ENCODE peak calls at places on chromosomes 11 and 22, in nine cellular contexts. Z is epithelial cell of esophagus; K is cardiac muscle cell; E is AG10803; M is fibroblast of the aortic adventitia; N is RWPE2; R is retinal pigment epithelial cell; L is CD8-positive, alpha-beta T cell; G is AG09309. S is an unnamed sample.
A peak's percentile ranks its signal among the peaks of the same experiment; 100 is the strongest.

GRCh38 chr11:112555491-112556364 is 295.1 kb upstream of the PLET1 start:
- DNase-seq in Z (peak; percentile 38), K (peak; percentile 61), E (peak; percentile 27), M (peak; percentile 22), N (no peak), R (no peak), L (peak; percentile 58), G (no peak), S (no peak)

GRCh38 chr22:44158766-44159165 is 22.0 kb upstream of the PARVG start:
- DNase-seq in Z (no peak), K (no peak), E (no peak), M (no peak), N (no peak), R (no peak), L (no peak), G (no peak), S (no peak)

GRCh38 chr11:64817476-64817875 is 7.1 kb upstream of the MEN1 start:
- DNase-seq in Z (no peak), K (no peak), E (no peak), M (no peak), N (no peak), R (no peak), L (no peak), G (no peak), S (no peak)

GRCh38 chr11:5591613-5592012 is 4.8 kb upstream of the TRIM6 start:
- DNase-seq in Z (no peak), K (no peak), E (no peak), M (no peak), N (no peak), R (no peak), L (no peak), G (no peak), S (no peak)

GRCh38 chr11:115776916-115777315 is 272.7 kb upstream of the CADM1 start:
- DNase-seq in Z (no peak), K (no peak), E (no peak), M (no peak), N (no peak), R (no peak), L (no peak), G (no peak), S (no peak)

GRCh38 chr22:37198290-37199102 is 10.4 kb upstream of the C1QTNF6 start:
- DNase-seq in Z (peak; percentile 84), K (peak; percentile 79), E (peak; percentile 68), M (peak; percentile 70), N (peak; percentile 62), R (no peak), L (peak; percentile 89), G (no peak), S (no peak)

GRCh38 chr11:101555366-101555765 is 28.4 kb downstream of the TRPC6 start:
- DNase-seq in Z (no peak), K (no peak), E (peak; percentile 15), M (no peak), N (no peak), R (no peak), L (no peak), G (no peak), S (no peak)

GRCh38 chr22:28942801-28943500 is 59.6 kb downstream of the ZNRF3 start:
- DNase-seq in Z (no peak), K (no peak), E (no peak), M (no peak), N (no peak), R (no peak), L (no peak), G (no peak), S (no peak)

GRCh38 chr22:47036936-47037485 is 274.6 kb downstream of the TBC1D22A start:
- DNase-seq in Z (no peak), K (no peak), E (no peak), M (no peak), N (no peak), R (no peak), L (no peak), G (no peak), S (no peak)

GRCh38 chr11:13117344-13117743 is 108.2 kb downstream of the RASSF10 start:
- DNase-seq in Z (no peak), K (no peak), E (no peak), M (no peak), N (no peak), R (no peak), L (no peak), G (no peak), S (no peak)

GRCh38 chr11:69915501-69916250 is 96.5 kb upstream of the FGF3 start:
- DNase-seq in Z (peak; percentile 62), K (peak; percentile 77), E (peak; percentile 59), M (peak; percentile 72), N (peak; percentile 66), R (no peak), L (peak; percentile 7), G (no peak), S (no peak)

GRCh38 chr11:75654314-75654713 is 14.5 kb downstream of the MAP6 start:
- DNase-seq in Z (peak; percentile 78), K (no peak), E (peak; percentile 72), M (peak; percentile 45), N (no peak), R (no peak), L (no peak), G (peak; percentile 21), S (peak; percentile 47)

GRCh38 chr22:37710675-37711074 is 13.8 kb downstream of the TRIOBP start:
- DNase-seq in Z (peak; percentile 35), K (no peak), E (no peak), M (no peak), N (no peak), R (no peak), L (no peak), G (no peak), S (no peak)

GRCh38 chr22:23752090-23752691 is 1.3 kb upstream of the ZNF70 start:
- DNase-seq in Z (no peak), K (no peak), E (no peak), M (no peak), N (no peak), R (no peak), L (no peak), G (no peak), S (no peak)

GRCh38 chr11:6251990-6252473 is 7.6 kb upstream of the CCKBR start:
- DNase-seq in Z (no peak), K (peak; percentile 71), E (no peak), M (peak; percentile 49), N (no peak), R (no peak), L (no peak), G (no peak), S (no peak)

GRCh38 chr11:72103754-72104167 is 664 bp upstream of the LAMTOR1 start:
- DNase-seq in Z (no peak), K (no peak), E (no peak), M (no peak), N (no peak), R (no peak), L (no peak), G (no peak), S (no peak)
- H3K4me3 ChIP-seq in Z (peak overlapping the region; percentile 99), K (peak overlapping the region; percentile 17), E (peak overlapping the region; percentile 57), M (peak overlapping the region; percentile 53), N (peak overlapping the region; percentile 7), R (peak overlapping the region; percentile 2), L (peak overlapping the region; percentile 67), G (peak overlapping the region; percentile 23), S (peak overlapping the region; percentile 41)

GRCh38 chr22:48663297-48663696 is 1164.4 kb downstream of the BRD1 start:
- DNase-seq in Z (no peak), K (no peak), E (no peak), M (no peak), N (no peak), R (no peak), L (no peak), G (no peak), S (no peak)
- TF ChIP-seq CTCF in Z (peak; percentile 5), K (peak; percentile 10), E (peak; percentile 44), M (peak; percentile 19), N (no peak), R (peak; percentile 43), L (no peak), G (no peak), S (peak; percentile 21)

DNA sequence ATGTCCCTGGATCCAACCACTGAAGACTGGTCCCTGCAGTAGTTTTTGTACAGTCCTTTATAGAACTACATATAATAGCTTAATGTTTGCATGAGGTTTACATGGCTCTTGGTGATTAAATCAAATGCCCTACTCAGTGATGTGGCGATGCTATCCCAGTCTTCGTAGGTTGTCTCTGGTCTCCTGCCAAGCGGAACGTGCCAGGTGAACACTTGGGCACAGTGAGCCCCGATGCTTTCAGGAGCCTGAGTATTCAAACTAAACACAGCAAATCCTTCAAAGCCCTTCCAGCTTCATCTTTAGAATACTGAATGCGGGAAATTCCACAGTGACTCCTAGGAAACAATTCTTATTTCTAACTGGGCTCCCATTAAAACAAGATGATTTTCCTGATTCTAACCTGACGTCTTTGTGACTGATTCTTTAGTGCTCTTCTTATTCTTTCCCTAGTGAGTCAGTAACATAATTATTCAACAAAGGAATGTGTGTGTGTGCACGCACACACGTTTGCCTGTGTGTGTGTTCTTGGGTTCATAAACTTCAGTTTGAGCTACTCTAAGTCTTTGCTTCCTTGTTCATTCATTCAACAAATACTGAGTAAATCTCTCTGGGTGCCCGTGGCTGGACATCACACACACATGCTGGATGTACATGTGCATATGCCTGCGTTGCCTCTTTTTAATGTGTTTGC is 134.7 kb downstream of the WNT7B start:
- DNase-seq in Z (peak; percentile 44), K (peak; percentile 29), E (peak; percentile 71), M (peak; percentile 34), N (no peak), R (peak; percentile 27), L (no peak), G (peak; percentile 40), S (peak; percentile 44)
- H3K4me3 ChIP-seq in Z (no peak overlapping the region), K (no peak overlapping the region), E (no peak overlapping the region), M (no peak overlapping the region), N (no peak overlapping the region), R (no peak overlapping the region), L (no peak overlapping the region), G (no peak overlapping the region), S (no peak overlapping the region)

GRCh38 chr11:67251841-67252240 is 14.4 kb upstream of the GRK2 start:
- DNase-seq in Z (no peak), K (no peak), E (peak; percentile 58), M (no peak), N (no peak), R (no peak), L (no peak), G (no peak), S (no peak)

GRCh38 chr11:67254768-67255167 is 11.5 kb upstream of the GRK2 start:
- DNase-seq in Z (no peak), K (no peak), E (no peak), M (no peak), N (no peak), R (no peak), L (no peak), G (no peak), S (no peak)

GRCh38 chr11:67253872-67254624 is 12.2 kb upstream of the GRK2 start:
- DNase-seq in Z (peak; percentile 84), K (no peak), E (no peak), M (no peak), N (no peak), R (no peak), L (no peak), G (no peak), S (no peak)

GRCh38 chr11:67250059-67251043 is 15.9 kb upstream of the GRK2 start:
- DNase-seq in Z (no peak), K (no peak), E (no peak), M (no peak), N (no peak), R (no peak), L (no peak), G (no peak), S (no peak)

DNA sequence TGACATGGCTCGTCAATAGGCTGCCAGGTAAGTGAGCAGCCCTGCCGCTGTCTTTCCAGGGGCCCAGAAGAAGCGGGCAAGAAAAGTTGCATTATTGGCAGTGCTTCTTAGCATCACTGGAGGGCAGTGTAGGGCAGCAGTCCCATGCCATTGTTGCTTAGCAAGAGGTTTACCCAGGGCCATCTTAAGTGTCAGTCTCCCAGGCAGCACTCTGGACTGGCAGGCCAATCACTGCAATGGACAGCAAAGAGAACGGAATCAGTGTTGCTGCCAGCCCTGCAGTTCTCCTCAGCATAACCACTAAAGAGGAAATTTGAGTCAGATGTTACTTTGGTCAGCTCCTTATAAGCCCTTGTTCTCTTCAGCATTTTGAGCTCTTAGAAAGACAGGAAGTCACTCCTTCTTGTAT is 13.4 kb upstream of the GRK2 start:
- DNase-seq in Z (peak; percentile 75), K (peak; percentile 45), E (peak; percentile 53), M (peak; percentile 33), N (no peak), R (no peak), L (no peak), G (no peak), S (no peak)
- TF ChIP-seq CTCF in Z (peak; percentile 68), K (peak; percentile 39), E (peak; percentile 35), M (peak; percentile 23), N (peak; percentile 45), R (peak; percentile 53), L (peak; percentile 23), G (peak; percentile 48), S (peak; percentile 36)